ENCODE peak calls at places on chromosomes 1 and 21, in ten cellular contexts. F is A549, X is esophagus squamous epithelium, A is transverse colon, O is ovary, B is HCT116, D is breast epithelium, K is adrenal gland, T is heart left ventricle, P is HepG2. U is an unnamed sample.

GRCh38 chr1:112707217-112708001 is 482 bp upstream of the RHOC start:
- DNase-seq in X (peak), O (peak), B (peak), D (peak), K (peak), P (peak), F (peak), A (peak), T (peak), U (peak)

GRCh38 chr1:29808141-29808995 is 572.0 kb downstream of the PTPRU start:
- DNase-seq in K (no peak), O (no peak), A (no peak), X (no peak), B (no peak), F (no peak), T (no peak), P (no peak), D (no peak), U (no peak)

GRCh38 chr1:164703415-164703814 is 144.4 kb downstream of the PBX1 start:
- DNase-seq in A (no peak), O (no peak), P (no peak), X (no peak), T (no peak), D (no peak), K (no peak), B (no peak), F (no peak), U (peak)

GRCh38 chr1:111471012-111471411 is 2.8 kb upstream of the C1orf162 start:
- DNase-seq in K (peak), T (no peak), F (no peak), P (no peak), O (no peak), A (peak), B (no peak), X (peak), D (no peak), U (peak)

GRCh38 chr1:215911406-215911968 is 344.4 kb downstream of the KCTD3 start:
- DNase-seq in K (no peak), T (no peak), F (no peak), D (no peak), B (no peak), X (no peak), P (no peak), O (no peak), A (no peak), U (no peak)

GRCh38 chr1:183277821-183278735 is 92.0 kb downstream of the LAMC2 start:
- DNase-seq in A (no peak), X (no peak), O (no peak), B (no peak), P (no peak), T (no peak), D (no peak), F (no peak), K (no peak), U (no peak)

GRCh38 chr1:81876901-81877750 is 76.4 kb downstream of the ADGRL2 start:
- DNase-seq in B (no peak), A (no peak), F (no peak), D (no peak), X (no peak), P (no peak), T (no peak), K (no peak), O (no peak), U (no peak)

GRCh38 chr21:36656138-36656537 is 42.8 kb upstream of the SIM2 start:
- DNase-seq in X (no peak), P (no peak), F (no peak), O (no peak), D (no peak), B (no peak), K (no peak), A (no peak), T (no peak), U (peak)

GRCh38 chr1:15620890-15621682 is 3.8 kb downstream of the DDI2 start:
- DNase-seq in P (no peak), A (no peak), T (no peak), D (no peak), K (no peak), O (no peak), X (no peak), B (no peak), F (no peak), U (no peak)

GRCh38 chr1:79472067-79472656 is 465.6 kb upstream of the ADGRL4 start:
- DNase-seq in P (no peak), D (no peak), X (no peak), F (no peak), K (no peak), T (no peak), B (no peak), A (no peak), O (no peak), U (no peak)

GRCh38 chr21:32278518-32279376 is at the start of gene MIS18A:
- DNase-seq in D (peak), A (peak), O (peak), X (peak), K (peak), B (peak), P (peak), F (peak), T (peak), U (peak)
- TF ChIP-seq POLR2A in D (no peak), A (peak), O (peak), X (no peak), K (peak), B (peak), P (peak), F (peak), T (peak), U (peak)

GRCh38 chr1:921011-921837 is 2.5 kb upstream of the SAMD11 start:
- DNase-seq in T (peak), K (peak), P (peak), B (peak), O (peak), D (no peak), X (no peak), F (peak), A (peak), U (peak)
- TF ChIP-seq CTCF in T (peak), K (peak), P (peak), B (peak), O (peak), D (no peak), X (peak), F (peak), A (peak), U (peak)

GRCh38 chr1:3471356-3472087 is 17.1 kb downstream of the ARHGEF16 start:
- DNase-seq in P (peak), X (no peak), F (peak), T (peak), K (no peak), D (no peak), O (no peak), B (no peak), A (no peak), U (no peak)
- H3K4me3 ChIP-seq in P (peak), X (no peak), F (no peak), T (no peak), K (no peak), D (no peak), O (no peak), B (no peak), A (no peak), U (no peak)

GRCh38 chr1:154975409-154976205 is 1.1 kb downstream of the CKS1B start:
- DNase-seq in O (peak), B (no peak), F (no peak), X (no peak), K (peak), A (peak), D (peak), T (peak), P (no peak), U (peak)

GRCh38 chr1:154972517-154973343 is 1.8 kb upstream of the CKS1B start:
- DNase-seq in D (peak), O (peak), P (peak), A (peak), K (peak), X (no peak), F (peak), T (no peak), B (peak), U (peak)

GRCh38 chr1:154973344-154974085 is 966 bp upstream of the CKS1B start:
- DNase-seq in A (peak), X (peak), P (peak), O (peak), D (peak), F (peak), T (peak), K (peak), B (peak), U (peak)

GRCh38 chr1:154974808-154975408 is 427 bp downstream of the CKS1B start:
- DNase-seq in O (peak), F (peak), D (peak), X (peak), T (peak), A (peak), P (peak), B (peak), K (peak), U (peak)

GRCh38 chr1:154974086-154974807 is at the start of gene CKS1B:
- DNase-seq in T (peak), F (peak), B (peak), K (peak), A (peak), X (peak), D (peak), P (peak), O (peak), U (peak)
- TF ChIP-seq POLR2A in T (peak), F (peak), B (no peak), K (peak), A (peak), X (no peak), D (peak), P (no peak), O (peak), U (peak)

GRCh38 chr1:175376194-175376593 is 183.6 kb upstream of the KIAA0040 start:
- DNase-seq in T (no peak), P (peak), A (no peak), O (no peak), K (no peak), F (peak), X (no peak), D (no peak), B (peak), U (no peak)
- TF ChIP-seq CTCF in T (no peak), P (peak), A (no peak), O (no peak), K (no peak), F (peak), X (no peak), D (no peak), B (peak), U (peak)

GRCh38 chr1:71693581-71693980 is 588.8 kb downstream of the NEGR1 start:
- DNase-seq in B (no peak), A (no peak), P (no peak), T (no peak), F (no peak), X (no peak), O (no peak), K (no peak), D (no peak), U (no peak)

GRCh38 chr1:71695820-71696219 is 586.5 kb downstream of the NEGR1 start:
- DNase-seq in K (no peak), P (no peak), D (no peak), F (no peak), T (no peak), A (no peak), O (no peak), X (no peak), B (no peak), U (no peak)

GRCh38 chr1:71695084-71695483 is 587.3 kb downstream of the NEGR1 start:
- DNase-seq in B (no peak), P (no peak), A (no peak), X (no peak), F (no peak), O (no peak), K (no peak), D (no peak), T (no peak), U (no peak)

GRCh38 chr1:71698186-71698585 is 584.2 kb downstream of the NEGR1 start:
- DNase-seq in D (no peak), K (no peak), O (no peak), F (no peak), T (no peak), B (no peak), X (no peak), A (no peak), P (no peak), U (no peak)
- H3K4me3 ChIP-seq in D (no peak), K (no peak), O (no peak), F (no peak), T (no peak), B (no peak), X (no peak), A (no peak), P (no peak), U (no peak)

GRCh38 chr21:44006017-44006624 is 6.0 kb upstream of the TRAPPC10 start:
- DNase-seq in K (no peak), B (no peak), T (no peak), F (peak), P (no peak), O (no peak), D (no peak), X (no peak), A (no peak), U (peak)

GRCh38 chr21:44005593-44005992 is 6.5 kb upstream of the TRAPPC10 start:
- DNase-seq in K (no peak), D (no peak), X (no peak), A (no peak), T (no peak), O (no peak), F (no peak), P (no peak), B (no peak), U (no peak)

GRCh38 chr21:44005071-44005470 is 7.0 kb upstream of the TRAPPC10 start:
- DNase-seq in P (no peak), X (no peak), B (no peak), D (no peak), K (no peak), O (no peak), A (no peak), F (no peak), T (no peak), U (no peak)

GRCh38 chr21:44003307-44003966 is 8.7 kb upstream of the TRAPPC10 start:
- DNase-seq in B (no peak), O (no peak), D (no peak), F (no peak), P (no peak), X (no peak), K (no peak), T (no peak), A (no peak), U (no peak)

GRCh38 chr21:44006656-44007055 is 5.5 kb upstream of the TRAPPC10 start:
- DNase-seq in D (no peak), T (peak), A (no peak), F (no peak), P (no peak), O (peak), K (no peak), X (no peak), B (no peak), U (peak)
- TF ChIP-seq POLR2A in D (no peak), T (no peak), A (no peak), F (no peak), P (no peak), O (no peak), K (no peak), X (no peak), B (no peak), U (no peak)

GRCh38 chr1:243475966-243476365 is 220.1 kb downstream of the SDCCAG8 start:
- DNase-seq in P (no peak), K (no peak), D (no peak), B (no peak), T (no peak), F (no peak), A (no peak), O (no peak), X (no peak), U (no peak)
- TF ChIP-seq CTCF in P (peak), K (no peak), D (no peak), B (no peak), T (no peak), F (no peak), A (no peak), O (no peak), X (no peak), U (no peak)

U was measured in body of pancreas.